ENCODE peak calls at places on chromosomes 11 and 22, in ten cellular contexts. N, F, M, G, X, T, E, D, H and U are unnamed samples.

GRCh38 chr11:94795799-94796580 is 27.8 kb downstream of the AMOTL1 start:
- DNase-seq in F (no peak), G (no peak), T (no peak), H (no peak), X (no peak), E (no peak), D (no peak), N (no peak), M (no peak), U (no peak)

GRCh38 chr11:94507485-94507884 is 4.8 kb upstream of the C11orf97 start:
- DNase-seq in M (no peak), E (no peak), T (no peak), X (no peak), D (no peak), F (no peak), N (no peak), G (no peak), H (no peak), U (no peak)

GRCh38 chr11:120655589-120655988 is 144.0 kb downstream of the GRIK4 start:
- DNase-seq in X (no peak), M (no peak), N (no peak), E (no peak), D (no peak), F (no peak), H (no peak), T (no peak), G (no peak), U (no peak)

GRCh38 chr11:68090706-68091105 is 30.5 kb downstream of the CHKA start:
- DNase-seq in T (peak), E (no peak), D (no peak), X (no peak), G (peak), H (no peak), N (no peak), M (no peak), F (no peak), U (no peak)

GRCh38 chr11:70603756-70604211 is 205.5 kb downstream of the CTTN start:
- DNase-seq in G (peak), F (no peak), H (no peak), X (no peak), N (no peak), M (no peak), E (no peak), T (no peak), D (no peak), U (no peak)

GRCh38 chr11:123103326-123103980 is 41.5 kb upstream of the HSPA8 start:
- DNase-seq in F (peak), M (peak), D (peak), N (peak), G (peak), H (peak), X (peak), E (peak), T (peak), U (peak)

GRCh38 chr11:102614485-102614884 is 10.6 kb downstream of the MMP20 start:
- DNase-seq in T (no peak), G (peak), M (no peak), E (no peak), X (no peak), H (no peak), D (no peak), N (no peak), F (peak), U (no peak)

GRCh38 chr11:47991266-47991830 is 11.0 kb downstream of the PTPRJ start:
- DNase-seq in E (no peak), G (peak), N (peak), M (no peak), D (no peak), H (no peak), X (no peak), F (no peak), T (no peak), U (no peak)

GRCh38 chr11:38460901-38461300 is 1862.9 kb upstream of the RAG2 start:
- DNase-seq in D (peak), H (peak), M (peak), E (no peak), F (no peak), X (peak), T (no peak), N (no peak), G (no peak), U (peak)

GRCh38 chr11:2891291-2891690 is 5.7 kb upstream of the CDKN1C start:
- DNase-seq in T (no peak), D (no peak), H (no peak), E (no peak), F (no peak), N (no peak), M (peak), X (no peak), G (no peak), U (no peak)

GRCh38 chr11:111944651-111945051 is 7.5 kb downstream of the DIXDC1 start:
- DNase-seq in F (peak), X (no peak), M (no peak), T (no peak), H (no peak), D (peak), E (peak), N (no peak), G (no peak), U (no peak)

GRCh38 chr11:17490938-17491337 is 14.3 kb upstream of the ABCC8 start:
- DNase-seq in G (no peak), H (no peak), E (no peak), X (no peak), N (no peak), D (no peak), M (no peak), F (no peak), T (no peak), U (no peak)

GRCh38 chr11:9748361-9748970 is 84.6 kb downstream of the SWAP70 start:
- DNase-seq in F (peak), G (peak), D (peak), H (peak), E (no peak), N (peak), M (peak), X (peak), T (peak), U (no peak)

GRCh38 chr11:44989831-44990566 is 39.3 kb upstream of the TP53I11 start:
- DNase-seq in M (peak), E (no peak), D (peak), F (no peak), X (no peak), N (peak), G (no peak), T (no peak), H (no peak), U (peak)

GRCh38 chr11:66467034-66467659 is 442 bp downstream of the PELI3 start:
- DNase-seq in M (peak), T (peak), X (peak), H (no peak), F (peak), N (peak), D (peak), G (no peak), E (no peak), U (no peak)

GRCh38 chr11:84249344-84250135 is 963.4 kb upstream of the CCDC90B start:
- DNase-seq in M (no peak), X (no peak), D (no peak), F (no peak), E (no peak), N (no peak), T (no peak), H (no peak), G (no peak), U (peak)

GRCh38 chr11:84626256-84626655 is 1000.9 kb downstream of the DLG2 start:
- DNase-seq in G (no peak), N (no peak), X (no peak), E (no peak), D (no peak), H (no peak), F (no peak), T (no peak), M (no peak), U (no peak)

GRCh38 chr11:1457326-1457680 is 29.3 kb downstream of the MOB2 start:
- DNase-seq in T (no peak), G (no peak), D (no peak), X (no peak), F (no peak), E (no peak), N (no peak), M (peak), H (no peak), U (no peak)

GRCh38 chr22:46797355-46797754 is 34.9 kb downstream of the TBC1D22A start:
- DNase-seq in N (peak), X (no peak), G (no peak), D (peak), F (no peak), M (no peak), E (no peak), T (no peak), H (no peak), U (no peak)

GRCh38 chr11:65920035-65920802 is 993 bp downstream of the DRAP1 start:
- DNase-seq in F (no peak), T (peak), E (no peak), X (no peak), M (peak), D (no peak), G (no peak), H (no peak), N (no peak), U (peak)

GRCh38 chr11:40306938-40307548 is 1152.4 kb downstream of the LRRC4C start:
- DNase-seq in T (no peak), M (no peak), D (peak), F (no peak), E (no peak), N (no peak), X (peak), G (peak), H (peak), U (no peak)

GRCh38 chr11:61332823-61333637 is at the start of the genes DDB1 and TKFC:
- DNase-seq in G (peak), E (peak), M (peak), F (peak), X (peak), T (peak), N (peak), D (peak), H (peak), U (peak)

GRCh38 chr11:123065634-123066033 is 3.7 kb upstream of the HSPA8 start:
- DNase-seq in M (no peak), F (no peak), X (no peak), T (no peak), H (no peak), D (no peak), E (peak), N (no peak), G (peak), U (no peak)

GRCh38 chr22:46674367-46674781 is 54.2 kb downstream of the GRAMD4 start:
- DNase-seq in D (no peak), M (peak), T (peak), H (no peak), G (no peak), E (no peak), X (no peak), N (no peak), F (peak), U (no peak)

GRCh38 chr11:66341502-66342126 is 3.3 kb downstream of the BRMS1 start:
- DNase-seq in T (no peak), F (no peak), H (no peak), M (peak), N (no peak), G (no peak), E (no peak), D (no peak), X (no peak), U (no peak)

GRCh38 chr11:125874556-125875124 is 12.8 kb upstream of the HYLS1 start:
- DNase-seq in T (peak), F (peak), H (peak), X (peak), E (peak), N (peak), D (peak), M (no peak), G (peak), U (peak)

GRCh38 chr11:9615031-9615451 is 41.6 kb downstream of the WEE1 start:
- DNase-seq in T (no peak), N (peak), M (no peak), G (no peak), X (no peak), D (no peak), F (no peak), H (no peak), E (no peak), U (no peak)

GRCh38 chr11:100467821-100468508 is 219.1 kb upstream of the ARHGAP42 start:
- DNase-seq in N (no peak), M (no peak), X (no peak), H (no peak), G (no peak), F (no peak), E (no peak), T (no peak), D (no peak), U (no peak)

GRCh38 chr11:110518809-110519514 is 89.2 kb downstream of the FDX1 start:
- DNase-seq in H (no peak), M (no peak), G (no peak), E (peak), F (no peak), X (no peak), D (no peak), T (no peak), N (no peak), U (no peak)

GRCh38 chr11:110362916-110363574 is 66.6 kb upstream of the RDX start:
- DNase-seq in H (no peak), F (no peak), E (no peak), T (no peak), M (peak), D (no peak), G (no peak), X (peak), N (peak), U (no peak)

GRCh38 chr22:21642584-21643448 is 714 bp downstream of the SDF2L1 start:
- DNase-seq in E (no peak), D (peak), T (peak), M (peak), X (peak), N (peak), H (no peak), G (peak), F (peak), U (no peak)

GRCh38 chr22:37146507-37147180 is 3.1 kb downstream of the IL2RB start:
- DNase-seq in D (no peak), M (peak), E (no peak), N (no peak), T (no peak), X (no peak), F (no peak), G (no peak), H (no peak), U (no peak)

GRCh38 chr11:125404136-125404810 is 91.8 kb downstream of the FEZ1 start:
- DNase-seq in T (no peak), X (peak), M (no peak), H (no peak), D (no peak), G (no peak), N (peak), F (no peak), E (no peak), U (no peak)

GRCh38 chr11:115503083-115503885 is 931 bp downstream of the CADM1 start:
- DNase-seq in N (peak), X (peak), G (peak), M (peak), H (no peak), T (peak), D (peak), F (peak), E (no peak), U (peak)

GRCh38 chr22:46539169-46539568 is 1.7 kb upstream of the CELSR1 start:
- DNase-seq in M (no peak), T (no peak), G (no peak), E (no peak), N (no peak), D (no peak), X (no peak), H (no peak), F (no peak), U (no peak)

GRCh38 chr11:102110761-102111010 is 439 bp downstream of the YAP1 start:
- DNase-seq in X (peak), G (no peak), M (no peak), T (no peak), E (no peak), H (no peak), D (peak), F (no peak), N (no peak), U (no peak)

GRCh38 chr11:117424781-117425180 is 97.1 kb downstream of the CEP164 start:
- DNase-seq in H (no peak), D (no peak), N (no peak), T (no peak), G (no peak), F (no peak), E (peak), M (no peak), X (no peak), U (no peak)

GRCh38 chr11:64019106-64020031 is 16.4 kb upstream of the FLRT1 start:
- DNase-seq in H (no peak), F (no peak), G (no peak), T (no peak), M (peak), N (no peak), E (no peak), D (no peak), X (no peak), U (no peak)